ENCODE peak calls at places on chromosomes 16 and 17, in five cellular contexts. One of them, this sample, is unnamed.

GRCh38 chr17:2064980-2065785 is 10.3 kb downstream of the HIC1 start:
- DNase-seq in GM13976: peak; percentile 83
- DNase-seq in stimulated activated CD8-positive, alpha-beta memory T cell treated with anti-CD3 and anti-CD28 coated beads, Interleukin-12 subunit alpha, Interleukin-12 subunit beta, amount 100 ng/mL, for 1 hour: no peak
- DNase-seq in activated CD4-positive, alpha-beta T cell treated with anti-CD3 and anti-CD28 coated beads for 1 hour: no peak
- DNase-seq in activated CD8-positive, alpha-beta T cell treated with anti-CD3 and anti-CD28 coated beads, Interleukin-2, amount 10 ng/mL, durations not matched to agents 7 days and 5 days: peak; percentile 84
- DNase-seq in this sample: no peak

GRCh38 chr16:89584768-89585549 is 9.4 kb downstream of the CPNE7 start:
- DNase-seq in GM13976: no peak
- DNase-seq in stimulated activated CD8-positive, alpha-beta memory T cell treated with anti-CD3 and anti-CD28 coated beads, Interleukin-12 subunit alpha, Interleukin-12 subunit beta, amount 100 ng/mL, for 1 hour: no peak
- DNase-seq in activated CD4-positive, alpha-beta T cell treated with anti-CD3 and anti-CD28 coated beads for 1 hour: no peak
- DNase-seq in activated CD8-positive, alpha-beta T cell treated with anti-CD3 and anti-CD28 coated beads, Interleukin-2, amount 10 ng/mL, durations not matched to agents 7 days and 5 days: no peak
- DNase-seq in this sample: no peak

GRCh38 chr17:76272541-76273434 is 7.6 kb downstream of the UBALD2 start:
- DNase-seq in GM13976: peak; percentile 81
- DNase-seq in stimulated activated CD8-positive, alpha-beta memory T cell treated with anti-CD3 and anti-CD28 coated beads, Interleukin-12 subunit alpha, Interleukin-12 subunit beta, amount 100 ng/mL, for 1 hour: no peak
- DNase-seq in activated CD4-positive, alpha-beta T cell treated with anti-CD3 and anti-CD28 coated beads for 1 hour: no peak
- DNase-seq in activated CD8-positive, alpha-beta T cell treated with anti-CD3 and anti-CD28 coated beads, Interleukin-2, amount 10 ng/mL, durations not matched to agents 7 days and 5 days: peak; percentile 69
- DNase-seq in this sample: no peak

GRCh38 chr16:86245351-86245750 is 265.0 kb upstream of the FOXF1 start:
- DNase-seq in GM13976: no peak
- DNase-seq in stimulated activated CD8-positive, alpha-beta memory T cell treated with anti-CD3 and anti-CD28 coated beads, Interleukin-12 subunit alpha, Interleukin-12 subunit beta, amount 100 ng/mL, for 1 hour: no peak
- DNase-seq in activated CD4-positive, alpha-beta T cell treated with anti-CD3 and anti-CD28 coated beads for 1 hour: no peak
- DNase-seq in activated CD8-positive, alpha-beta T cell treated with anti-CD3 and anti-CD28 coated beads, Interleukin-2, amount 10 ng/mL, durations not matched to agents 7 days and 5 days: no peak
- DNase-seq in this sample: no peak

GRCh38 chr16:49347476-49347875 is 26.1 kb upstream of the C16orf78 start:
- DNase-seq in GM13976: no peak
- DNase-seq in stimulated activated CD8-positive, alpha-beta memory T cell treated with anti-CD3 and anti-CD28 coated beads, Interleukin-12 subunit alpha, Interleukin-12 subunit beta, amount 100 ng/mL, for 1 hour: no peak
- DNase-seq in activated CD4-positive, alpha-beta T cell treated with anti-CD3 and anti-CD28 coated beads for 1 hour: no peak
- DNase-seq in activated CD8-positive, alpha-beta T cell treated with anti-CD3 and anti-CD28 coated beads, Interleukin-2, amount 10 ng/mL, durations not matched to agents 7 days and 5 days: no peak
- DNase-seq in this sample: no peak

GRCh38 chr16:56226840-56227525 is 35.7 kb downstream of the GNAO1 start:
- DNase-seq in GM13976: no peak
- DNase-seq in stimulated activated CD8-positive, alpha-beta memory T cell treated with anti-CD3 and anti-CD28 coated beads, Interleukin-12 subunit alpha, Interleukin-12 subunit beta, amount 100 ng/mL, for 1 hour: no peak
- DNase-seq in activated CD4-positive, alpha-beta T cell treated with anti-CD3 and anti-CD28 coated beads for 1 hour: no peak
- DNase-seq in activated CD8-positive, alpha-beta T cell treated with anti-CD3 and anti-CD28 coated beads, Interleukin-2, amount 10 ng/mL, durations not matched to agents 7 days and 5 days: peak; percentile 31
- DNase-seq in this sample: no peak

GRCh38 chr17:27318228-27318627 is 24.3 kb downstream of the WSB1 start:
- DNase-seq in GM13976: no peak
- DNase-seq in stimulated activated CD8-positive, alpha-beta memory T cell treated with anti-CD3 and anti-CD28 coated beads, Interleukin-12 subunit alpha, Interleukin-12 subunit beta, amount 100 ng/mL, for 1 hour: no peak
- DNase-seq in activated CD4-positive, alpha-beta T cell treated with anti-CD3 and anti-CD28 coated beads for 1 hour: no peak
- DNase-seq in activated CD8-positive, alpha-beta T cell treated with anti-CD3 and anti-CD28 coated beads, Interleukin-2, amount 10 ng/mL, durations not matched to agents 7 days and 5 days: peak; percentile 17
- DNase-seq in this sample: no peak

GRCh38 chr17:38425744-38426143 is 2.5 kb upstream of the ARHGAP23 start:
- DNase-seq in GM13976: no peak
- DNase-seq in stimulated activated CD8-positive, alpha-beta memory T cell treated with anti-CD3 and anti-CD28 coated beads, Interleukin-12 subunit alpha, Interleukin-12 subunit beta, amount 100 ng/mL, for 1 hour: no peak
- DNase-seq in activated CD4-positive, alpha-beta T cell treated with anti-CD3 and anti-CD28 coated beads for 1 hour: no peak
- DNase-seq in activated CD8-positive, alpha-beta T cell treated with anti-CD3 and anti-CD28 coated beads, Interleukin-2, amount 10 ng/mL, durations not matched to agents 7 days and 5 days: no peak
- DNase-seq in this sample: no peak

GRCh38 chr17:12078791-12079190 is 58.1 kb downstream of the MAP2K4 start:
- DNase-seq in GM13976: no peak
- DNase-seq in stimulated activated CD8-positive, alpha-beta memory T cell treated with anti-CD3 and anti-CD28 coated beads, Interleukin-12 subunit alpha, Interleukin-12 subunit beta, amount 100 ng/mL, for 1 hour: no peak
- DNase-seq in activated CD4-positive, alpha-beta T cell treated with anti-CD3 and anti-CD28 coated beads for 1 hour: no peak
- DNase-seq in activated CD8-positive, alpha-beta T cell treated with anti-CD3 and anti-CD28 coated beads, Interleukin-2, amount 10 ng/mL, durations not matched to agents 7 days and 5 days: no peak
- DNase-seq in this sample: no peak

GRCh38 chr17:78839173-78839761 is 1.3 kb downstream of the USP36 start:
- DNase-seq in GM13976: no peak
- DNase-seq in stimulated activated CD8-positive, alpha-beta memory T cell treated with anti-CD3 and anti-CD28 coated beads, Interleukin-12 subunit alpha, Interleukin-12 subunit beta, amount 100 ng/mL, for 1 hour: no peak
- DNase-seq in activated CD4-positive, alpha-beta T cell treated with anti-CD3 and anti-CD28 coated beads for 1 hour: no peak
- DNase-seq in activated CD8-positive, alpha-beta T cell treated with anti-CD3 and anti-CD28 coated beads, Interleukin-2, amount 10 ng/mL, durations not matched to agents 7 days and 5 days: no peak
- DNase-seq in this sample: no peak

GRCh38 chr17:63785556-63785955 is 11.6 kb downstream of the DDX42 start:
- DNase-seq in GM13976: no peak
- DNase-seq in stimulated activated CD8-positive, alpha-beta memory T cell treated with anti-CD3 and anti-CD28 coated beads, Interleukin-12 subunit alpha, Interleukin-12 subunit beta, amount 100 ng/mL, for 1 hour: no peak
- DNase-seq in activated CD4-positive, alpha-beta T cell treated with anti-CD3 and anti-CD28 coated beads for 1 hour: no peak
- DNase-seq in activated CD8-positive, alpha-beta T cell treated with anti-CD3 and anti-CD28 coated beads, Interleukin-2, amount 10 ng/mL, durations not matched to agents 7 days and 5 days: no peak
- DNase-seq in this sample: no peak

GRCh38 chr17:49360796-49361128 is 1.3 kb downstream of the ZNF652 start:
- DNase-seq in GM13976: no peak
- DNase-seq in stimulated activated CD8-positive, alpha-beta memory T cell treated with anti-CD3 and anti-CD28 coated beads, Interleukin-12 subunit alpha, Interleukin-12 subunit beta, amount 100 ng/mL, for 1 hour: no peak
- DNase-seq in activated CD4-positive, alpha-beta T cell treated with anti-CD3 and anti-CD28 coated beads for 1 hour: no peak
- DNase-seq in activated CD8-positive, alpha-beta T cell treated with anti-CD3 and anti-CD28 coated beads, Interleukin-2, amount 10 ng/mL, durations not matched to agents 7 days and 5 days: no peak
- DNase-seq in this sample: no peak

GRCh38 chr17:33888455-33888854 is 366.6 kb upstream of the CCL2 start:
- DNase-seq in GM13976: no peak
- DNase-seq in stimulated activated CD8-positive, alpha-beta memory T cell treated with anti-CD3 and anti-CD28 coated beads, Interleukin-12 subunit alpha, Interleukin-12 subunit beta, amount 100 ng/mL, for 1 hour: no peak
- DNase-seq in activated CD4-positive, alpha-beta T cell treated with anti-CD3 and anti-CD28 coated beads for 1 hour: no peak
- DNase-seq in activated CD8-positive, alpha-beta T cell treated with anti-CD3 and anti-CD28 coated beads, Interleukin-2, amount 10 ng/mL, durations not matched to agents 7 days and 5 days: no peak
- DNase-seq in this sample: no peak

GRCh38 chr17:79654960-79655382 is 44.1 kb upstream of the RBFOX3 start:
- DNase-seq in GM13976: no peak
- DNase-seq in stimulated activated CD8-positive, alpha-beta memory T cell treated with anti-CD3 and anti-CD28 coated beads, Interleukin-12 subunit alpha, Interleukin-12 subunit beta, amount 100 ng/mL, for 1 hour: no peak
- DNase-seq in activated CD4-positive, alpha-beta T cell treated with anti-CD3 and anti-CD28 coated beads for 1 hour: no peak
- DNase-seq in activated CD8-positive, alpha-beta T cell treated with anti-CD3 and anti-CD28 coated beads, Interleukin-2, amount 10 ng/mL, durations not matched to agents 7 days and 5 days: no peak
- DNase-seq in this sample: no peak

GRCh38 chr17:71922439-71922838 is 198.4 kb upstream of the SOX9 start:
- DNase-seq in GM13976: peak; percentile 10
- DNase-seq in stimulated activated CD8-positive, alpha-beta memory T cell treated with anti-CD3 and anti-CD28 coated beads, Interleukin-12 subunit alpha, Interleukin-12 subunit beta, amount 100 ng/mL, for 1 hour: no peak
- DNase-seq in activated CD4-positive, alpha-beta T cell treated with anti-CD3 and anti-CD28 coated beads for 1 hour: no peak
- DNase-seq in activated CD8-positive, alpha-beta T cell treated with anti-CD3 and anti-CD28 coated beads, Interleukin-2, amount 10 ng/mL, durations not matched to agents 7 days and 5 days: no peak
- DNase-seq in this sample: no peak

GRCh38 chr17:488993-489757 is 136.6 kb upstream of the RPH3AL start:
- DNase-seq in GM13976: no peak
- DNase-seq in stimulated activated CD8-positive, alpha-beta memory T cell treated with anti-CD3 and anti-CD28 coated beads, Interleukin-12 subunit alpha, Interleukin-12 subunit beta, amount 100 ng/mL, for 1 hour: no peak
- DNase-seq in activated CD4-positive, alpha-beta T cell treated with anti-CD3 and anti-CD28 coated beads for 1 hour: peak; percentile 21
- DNase-seq in activated CD8-positive, alpha-beta T cell treated with anti-CD3 and anti-CD28 coated beads, Interleukin-2, amount 10 ng/mL, durations not matched to agents 7 days and 5 days: peak; percentile 74
- DNase-seq in this sample: peak; percentile 34

GRCh38 chr16:60907645-60908044 is 1128.6 kb downstream of the CDH8 start:
- DNase-seq in GM13976: no peak
- DNase-seq in stimulated activated CD8-positive, alpha-beta memory T cell treated with anti-CD3 and anti-CD28 coated beads, Interleukin-12 subunit alpha, Interleukin-12 subunit beta, amount 100 ng/mL, for 1 hour: no peak
- DNase-seq in activated CD4-positive, alpha-beta T cell treated with anti-CD3 and anti-CD28 coated beads for 1 hour: no peak
- DNase-seq in activated CD8-positive, alpha-beta T cell treated with anti-CD3 and anti-CD28 coated beads, Interleukin-2, amount 10 ng/mL, durations not matched to agents 7 days and 5 days: no peak
- DNase-seq in this sample: no peak

GRCh38 chr17:43360376-43360738 is 38.4 kb upstream of the ARL4D start:
- DNase-seq in GM13976: peak; percentile 55
- DNase-seq in stimulated activated CD8-positive, alpha-beta memory T cell treated with anti-CD3 and anti-CD28 coated beads, Interleukin-12 subunit alpha, Interleukin-12 subunit beta, amount 100 ng/mL, for 1 hour: peak; percentile 58
- DNase-seq in activated CD4-positive, alpha-beta T cell treated with anti-CD3 and anti-CD28 coated beads for 1 hour: peak; percentile 68
- DNase-seq in activated CD8-positive, alpha-beta T cell treated with anti-CD3 and anti-CD28 coated beads, Interleukin-2, amount 10 ng/mL, durations not matched to agents 7 days and 5 days: peak; percentile 89
- DNase-seq in this sample: no peak

GRCh38 chr16:8885674-8886592 is 3.8 kb downstream of the LITAFD start:
- DNase-seq in GM13976: no peak
- DNase-seq in stimulated activated CD8-positive, alpha-beta memory T cell treated with anti-CD3 and anti-CD28 coated beads, Interleukin-12 subunit alpha, Interleukin-12 subunit beta, amount 100 ng/mL, for 1 hour: no peak
- DNase-seq in activated CD4-positive, alpha-beta T cell treated with anti-CD3 and anti-CD28 coated beads for 1 hour: no peak
- DNase-seq in activated CD8-positive, alpha-beta T cell treated with anti-CD3 and anti-CD28 coated beads, Interleukin-2, amount 10 ng/mL, durations not matched to agents 7 days and 5 days: no peak
- DNase-seq in this sample: no peak

GRCh38 chr17:42563543-42563942 is 1.6 kb downstream of the COASY start:
- DNase-seq in GM13976: no peak
- DNase-seq in stimulated activated CD8-positive, alpha-beta memory T cell treated with anti-CD3 and anti-CD28 coated beads, Interleukin-12 subunit alpha, Interleukin-12 subunit beta, amount 100 ng/mL, for 1 hour: no peak
- DNase-seq in activated CD4-positive, alpha-beta T cell treated with anti-CD3 and anti-CD28 coated beads for 1 hour: no peak
- DNase-seq in activated CD8-positive, alpha-beta T cell treated with anti-CD3 and anti-CD28 coated beads, Interleukin-2, amount 10 ng/mL, durations not matched to agents 7 days and 5 days: no peak
- DNase-seq in this sample: no peak

GRCh38 chr17:35846055-35846809 is 22.5 kb downstream of the HEATR9 start:
- DNase-seq in GM13976: no peak
- DNase-seq in stimulated activated CD8-positive, alpha-beta memory T cell treated with anti-CD3 and anti-CD28 coated beads, Interleukin-12 subunit alpha, Interleukin-12 subunit beta, amount 100 ng/mL, for 1 hour: no peak
- DNase-seq in activated CD4-positive, alpha-beta T cell treated with anti-CD3 and anti-CD28 coated beads for 1 hour: no peak
- DNase-seq in activated CD8-positive, alpha-beta T cell treated with anti-CD3 and anti-CD28 coated beads, Interleukin-2, amount 10 ng/mL, durations not matched to agents 7 days and 5 days: no peak
- DNase-seq in this sample: no peak

GRCh38 chr17:75344664-75345063 is 55.4 kb upstream of the SLC25A19 start:
- DNase-seq in GM13976: no peak
- DNase-seq in stimulated activated CD8-positive, alpha-beta memory T cell treated with anti-CD3 and anti-CD28 coated beads, Interleukin-12 subunit alpha, Interleukin-12 subunit beta, amount 100 ng/mL, for 1 hour: no peak
- DNase-seq in activated CD4-positive, alpha-beta T cell treated with anti-CD3 and anti-CD28 coated beads for 1 hour: peak; percentile 23
- DNase-seq in activated CD8-positive, alpha-beta T cell treated with anti-CD3 and anti-CD28 coated beads, Interleukin-2, amount 10 ng/mL, durations not matched to agents 7 days and 5 days: no peak
- DNase-seq in this sample: no peak

GRCh38 chr17:81655378-81656117 is 794 bp downstream of the PDE6G start:
- DNase-seq in GM13976: no peak
- DNase-seq in stimulated activated CD8-positive, alpha-beta memory T cell treated with anti-CD3 and anti-CD28 coated beads, Interleukin-12 subunit alpha, Interleukin-12 subunit beta, amount 100 ng/mL, for 1 hour: no peak
- DNase-seq in activated CD4-positive, alpha-beta T cell treated with anti-CD3 and anti-CD28 coated beads for 1 hour: no peak
- DNase-seq in activated CD8-positive, alpha-beta T cell treated with anti-CD3 and anti-CD28 coated beads, Interleukin-2, amount 10 ng/mL, durations not matched to agents 7 days and 5 days: no peak
- DNase-seq in this sample: no peak

This sample was measured in activated B cell treated with CpG ODN at 0.5 μM for 24 hours.